ENCODE peak calls at places on chromosomes 13 and 19, in four cellular contexts. B is BJ, V is substantia nigra, C is Daoy. J is an unnamed sample.

GRCh38 chr13:110129076-110129475 is 177.9 kb downstream of the COL4A1 start:
- DNase-seq in B (no peak), V (no peak), C (no peak), J (no peak)

GRCh38 chr19:6212403-6213265 is 67.1 kb downstream of the MLLT1 start:
- DNase-seq in B (no peak), V (no peak), C (no peak), J (peak; percentile 66)

GRCh38 chr13:107458269-107458668 is 757.1 kb downstream of the LIG4 start:
- DNase-seq in B (no peak), V (no peak), C (no peak), J (no peak)

GRCh38 chr19:49214701-49215100 is 57.1 kb downstream of the TRPM4 start:
- DNase-seq in B (no peak), V (no peak), C (no peak), J (no peak)

GRCh38 chr13:39364797-39365468 is 238.1 kb downstream of the LHFPL6 start:
- DNase-seq in B (no peak), V (no peak), C (peak; percentile 12), J (no peak)

GRCh38 chr13:20801704-20802103 is 27.9 kb upstream of the EEF1AKMT1 start:
- DNase-seq in B (no peak), V (no peak), C (no peak), J (no peak)

GRCh38 chr13:46119883-46120614 is 15.2 kb upstream of the CPB2 start:
- DNase-seq in B (no peak), V (no peak), C (peak; percentile 59), J (no peak)

GRCh38 chr19:5023128-5023571 is 54.2 kb downstream of the KDM4B start:
- DNase-seq in B (no peak), V (peak; percentile 30), C (no peak), J (no peak)

GRCh38 chr13:92251815-92252214 is 853.4 kb downstream of the GPC5 start:
- DNase-seq in B (no peak), V (no peak), C (no peak), J (no peak)

GRCh38 chr19:5172859-5173577 is 167.6 kb downstream of the PTPRS start:
- DNase-seq in B (peak; percentile 99), V (no peak), C (peak; percentile 92), J (no peak)

GRCh38 chr19:31625575-31625974 is 276.3 kb upstream of the TSHZ3 start:
- DNase-seq in B (no peak), V (no peak), C (no peak), J (no peak)